ENCODE peak calls at places on chromosomes 5 and 9, in seven cellular contexts. L is GM13977; F is stimulated activated CD8-positive, alpha-beta memory T cell treated with anti-CD3 and anti-CD28 coated beads, Interleukin-4, amount 100 ng/mL, for 1 hour; E is spleen; J is activated CD8-positive, alpha-beta memory T cell treated with anti-CD3 and anti-CD28 coated beads, Interleukin-2, amount 50 U/mL, for 48 hours; Y is A549; H is activated CD4-positive, alpha-beta T cell treated with anti-CD3 and anti-CD28 coated beads, Interleukin-2, amount 10 ng/mL, durations not matched to agents 7 days and 5 days. O is an unnamed sample.

GRCh38 chr5:172235827-172236749 is 42.1 kb downstream of the EFCAB9 start:
- DNase-seq in L (no peak), F (no peak), E (no peak), J (no peak), Y (no peak), H (no peak), O (no peak)

GRCh38 chr5:39200081-39200480 is 19.3 kb downstream of the FYB1 start:
- DNase-seq in L (no peak), F (no peak), E (no peak), J (no peak), Y (no peak), H (peak), O (no peak)

GRCh38 chr5:6686916-6687409 is 26.3 kb upstream of the TENT4A start:
- DNase-seq in L (no peak), F (no peak), E (no peak), J (no peak), Y (no peak), H (peak), O (peak)

GRCh38 chr9:89730715-89731114 is 125.9 kb downstream of the GADD45G start:
- DNase-seq in L (no peak), F (no peak), E (no peak), J (no peak), Y (no peak), H (no peak), O (no peak)

GRCh38 chr9:124257865-124258764 is at the start of gene NEK6:
- DNase-seq in L (peak), F (no peak), E (peak), J (no peak), Y (no peak), H (no peak), O (peak)

GRCh38 chr5:10337986-10338385 is 15.5 kb upstream of the MARCHF6 start:
- DNase-seq in L (no peak), F (no peak), E (no peak), J (no peak), Y (no peak), H (no peak), O (no peak)

GRCh38 chr5:157596449-157596848 is 20.9 kb upstream of the ADAM19 start:
- DNase-seq in L (no peak), F (no peak), E (no peak), J (no peak), Y (no peak), H (peak), O (no peak)

GRCh38 chr9:35757527-35758275 is 3.6 kb upstream of the MSMP start:
- DNase-seq in L (peak), F (no peak), E (no peak), J (no peak), Y (peak), H (peak), O (no peak)

GRCh38 chr9:18928711-18929110 is 104.3 kb downstream of the SAXO1 start:
- DNase-seq in L (no peak), F (no peak), E (no peak), J (no peak), Y (no peak), H (no peak), O (no peak)

GRCh38 chr5:89929834-89930233 is 479.7 kb downstream of the CETN3 start:
- DNase-seq in L (no peak), F (no peak), E (no peak), J (no peak), Y (no peak), H (no peak), O (no peak)

GRCh38 chr9:75186767-75187380 is 98.6 kb downstream of the OSTF1 start:
- DNase-seq in L (peak), F (no peak), E (no peak), J (no peak), Y (peak), H (no peak), O (no peak)

GRCh38 chr5:170348069-170348702 is 41.0 kb downstream of the KCNMB1 start:
- DNase-seq in L (no peak), F (no peak), E (no peak), J (no peak), Y (no peak), H (no peak), O (no peak)

GRCh38 chr5:14775857-14776256 is 95.7 kb downstream of the ANKH start:
- DNase-seq in L (no peak), F (no peak), E (no peak), J (no peak), Y (peak), H (no peak), O (peak)

GRCh38 chr5:119743927-119744326 is 114.6 kb downstream of the FAM170A start:
- DNase-seq in L (peak), F (no peak), E (no peak), J (no peak), Y (peak), H (peak), O (no peak)

GRCh38 chr5:149151717-149152116 is 10.4 kb downstream of the ABLIM3 start:
- DNase-seq in L (no peak), F (no peak), E (no peak), J (no peak), Y (peak), H (no peak), O (no peak)

GRCh38 chr9:99431103-99431502 is 209.0 kb downstream of the SEC61B start:
- DNase-seq in L (no peak), F (no peak), E (no peak), J (no peak), Y (no peak), H (no peak), O (peak)

GRCh38 chr9:123715258-123715657 is 214.7 kb downstream of the DENND1A start:
- DNase-seq in L (no peak), F (no peak), E (no peak), J (no peak), Y (no peak), H (no peak), O (no peak)

GRCh38 chr5:6407547-6408259 is 29.4 kb upstream of the MED10 start:
- DNase-seq in L (no peak), F (no peak), E (no peak), J (no peak), Y (no peak), H (no peak), O (no peak)

GRCh38 chr5:154741415-154741814 is 13.8 kb upstream of the LARP1 start:
- DNase-seq in L (no peak), F (no peak), E (no peak), J (no peak), Y (no peak), H (no peak), O (no peak)

GRCh38 chr5:159017787-159018186 is 81.9 kb downstream of the EBF1 start:
- DNase-seq in L (no peak), F (no peak), E (no peak), J (no peak), Y (peak), H (no peak), O (peak)

GRCh38 chr5:147332643-147333042 is 97.8 kb downstream of the STK32A start:
- DNase-seq in L (no peak), F (no peak), E (no peak), J (no peak), Y (no peak), H (no peak), O (no peak)

GRCh38 chr9:96251451-96251850 is 50.5 kb downstream of the HSD17B3 start:
- DNase-seq in L (no peak), F (no peak), E (no peak), J (no peak), Y (no peak), H (no peak), O (no peak)

GRCh38 chr5:179800696-179801201 is 5.9 kb downstream of the MGAT4B start:
- DNase-seq in L (no peak), F (no peak), E (peak), J (no peak), Y (no peak), H (no peak), O (no peak)

GRCh38 chr5:110086658-110087388 is 397.1 kb downstream of the MAN2A1 start:
- DNase-seq in L (no peak), F (no peak), E (no peak), J (no peak), Y (no peak), H (peak), O (peak)

GRCh38 chr9:3285365-3286161 is 240.2 kb downstream of the RFX3 start:
- DNase-seq in L (no peak), F (no peak), E (no peak), J (no peak), Y (no peak), H (no peak), O (no peak)

GRCh38 chr5:146528232-146528631 is 12.2 kb upstream of the GPR151 start:
- DNase-seq in L (no peak), F (no peak), E (no peak), J (no peak), Y (peak), H (no peak), O (no peak)